ENCODE peak calls at places on chromosomes 4 and X, in eight cellular contexts. Y is left lung; R is GM20000; C is RKO; I is stimulated activated CD8-positive, alpha-beta memory T cell treated with anti-CD3 and anti-CD28 coated beads, Interleukin-4, amount 100 ng/mL, for 4 hours; K is NCI-H446; N is T-helper 1 cell; V is putamen. G is an unnamed sample.

GRCh38 chr4:182604161-182604591 is 313.0 kb downstream of the DCTD start:
- DNase-seq in R (no peak), C (no peak), V (no peak), I (no peak), K (no peak), Y (no peak), N (no peak), G (no peak)

GRCh38 chr4:148444296-148445070 is 2.3 kb upstream of the NR3C2 start:
- DNase-seq in Y (peak; percentile 82), I (no peak), K (no peak), N (peak; percentile 32), V (peak; percentile 27), C (no peak), R (peak; percentile 52), G (peak; percentile 66)

GRCh38 chr4:142551513-142552280 is 294.4 kb downstream of the INPP4B start:
- DNase-seq in K (peak; percentile 39), N (no peak), Y (no peak), R (no peak), I (no peak), C (no peak), V (no peak), G (no peak)

GRCh38 chr4:74009307-74009706 is 10.8 kb upstream of the CXCL5 start:
- DNase-seq in Y (no peak), I (no peak), C (no peak), R (no peak), V (no peak), N (no peak), K (no peak), G (no peak)

GRCh38 chr4:958836-959337 is 14.5 kb downstream of the DGKQ start:
- DNase-seq in N (no peak), Y (no peak), I (no peak), R (no peak), K (no peak), C (no peak), V (no peak), G (no peak)

GRCh38 chr4:161929966-161930365 is 233.8 kb downstream of the FSTL5 start:
- DNase-seq in Y (no peak), C (no peak), R (no peak), V (peak; percentile 41), K (no peak), I (no peak), N (no peak), G (no peak)

GRCh38 chrX:33211356-33212254 is at the start of gene DMD:
- DNase-seq in C (peak; percentile 48), Y (no peak), N (no peak), V (peak; percentile 63), I (no peak), K (no peak), R (no peak), G (peak; percentile 40)

GRCh38 chr4:186068581-186069402 is at the start of gene TLR3:
- DNase-seq in N (no peak), C (peak; percentile 43), V (no peak), Y (no peak), R (no peak), K (no peak), I (no peak), G (no peak)

GRCh38 chr4:95394733-95395306 is 154.0 kb downstream of the UNC5C start:
- DNase-seq in K (no peak), R (no peak), Y (no peak), N (no peak), V (no peak), I (no peak), C (no peak), G (no peak)

GRCh38 chr4:16663722-16664121 is 234.7 kb downstream of the LDB2 start:
- DNase-seq in C (no peak), I (no peak), V (no peak), K (no peak), R (no peak), Y (no peak), N (no peak), G (no peak)

GRCh38 chrX:11611965-11612364 is 53.8 kb downstream of the ARHGAP6 start:
- DNase-seq in V (no peak), N (no peak), I (no peak), C (no peak), Y (no peak), R (no peak), K (no peak), G (no peak)

GRCh38 chr4:89382439-89382838 is 74.8 kb upstream of the GPRIN3 start:
- DNase-seq in Y (no peak), N (no peak), I (no peak), R (no peak), C (no peak), K (no peak), V (no peak), G (no peak)

GRCh38 chr4:125368684-125369083 is 53.9 kb downstream of the FAT4 start:
- DNase-seq in I (no peak), V (no peak), K (peak; percentile 90), Y (no peak), N (no peak), R (no peak), C (no peak), G (no peak)

GRCh38 chrX:125651426-125651825 is 331.8 kb downstream of the TEX13C start:
- DNase-seq in V (no peak), C (no peak), R (no peak), Y (no peak), K (no peak), N (no peak), I (no peak), G (no peak)

GRCh38 chr4:173525118-173526033 is 4.7 kb downstream of the HAND2 start:
- DNase-seq in V (no peak), Y (peak; percentile 77), K (no peak), C (no peak), N (no peak), R (no peak), I (no peak), G (peak; percentile 60)

GRCh38 chrX:151982217-151982616 is 7.7 kb upstream of the GABRE start:
- DNase-seq in N (no peak), R (no peak), C (no peak), Y (no peak), V (no peak), K (no peak), I (no peak), G (no peak)

GRCh38 chrX:31445542-31445941 is 373.7 kb upstream of the FTHL17 start:
- DNase-seq in C (no peak), N (no peak), Y (no peak), I (no peak), K (no peak), R (no peak), V (no peak), G (no peak)

GRCh38 chr4:8506006-8506372 is 65.4 kb downstream of the TRMT44 start:
- DNase-seq in Y (no peak), N (no peak), I (no peak), V (no peak), R (no peak), K (no peak), C (no peak), G (no peak)

GRCh38 chr4:118154643-118155042 is 120.4 kb downstream of the NDST3 start:
- DNase-seq in K (no peak), N (no peak), R (no peak), Y (no peak), C (no peak), V (no peak), I (no peak), G (no peak)

GRCh38 chr4:165610679-165611551 is 232.1 kb downstream of the CPE start:
- DNase-seq in N (no peak), Y (no peak), I (no peak), C (no peak), K (no peak), V (no peak), R (no peak), G (no peak)

GRCh38 chr4:108377021-108377420 is 208.3 kb upstream of the LEF1 start:
- DNase-seq in C (no peak), V (no peak), N (no peak), Y (no peak), R (no peak), I (no peak), K (no peak), G (no peak)

GRCh38 chr4:6889101-6889735 is 20.4 kb upstream of the TBC1D14 start:
- DNase-seq in Y (no peak), R (no peak), K (no peak), N (no peak), V (no peak), I (no peak), C (no peak), G (peak; percentile 52)

GRCh38 chr4:67103001-67103737 is 442.1 kb downstream of the CENPC start:
- DNase-seq in I (no peak), V (no peak), N (no peak), C (no peak), Y (no peak), K (no peak), R (no peak), G (no peak)

GRCh38 chr4:101229116-101229515 is 118.2 kb downstream of the PPP3CA start:
- DNase-seq in I (no peak), N (no peak), K (no peak), C (no peak), V (no peak), Y (no peak), R (no peak), G (no peak)

GRCh38 chr4:98092833-98093439 is 50.3 kb downstream of the STPG2 start:
- DNase-seq in V (no peak), Y (no peak), R (no peak), I (no peak), N (no peak), K (peak; percentile 10), C (peak; percentile 51), G (no peak)

GRCh38 chr4:77493829-77494551 is 111.6 kb upstream of the CXCL13 start:
- DNase-seq in I (no peak), R (no peak), K (no peak), N (no peak), Y (no peak), V (no peak), C (no peak), G (no peak)

GRCh38 chr4:20878806-20879205 is 178.5 kb downstream of the PACRGL start:
- DNase-seq in Y (no peak), K (no peak), N (no peak), I (no peak), R (no peak), C (no peak), V (no peak), G (no peak)

GRCh38 chrX:16573781-16574180 is 76.2 kb upstream of the S100G start:
- DNase-seq in C (no peak), R (no peak), N (no peak), I (no peak), Y (no peak), K (no peak), V (no peak), G (no peak)

GRCh38 chrX:47179928-47180255 is 13.7 kb upstream of the UBA1 start:
- DNase-seq in R (no peak), Y (no peak), N (no peak), C (no peak), I (no peak), V (no peak), K (no peak), G (no peak)

GRCh38 chr4:22014222-22014741 is 65.7 kb upstream of the KCNIP4 start:
- DNase-seq in V (no peak), N (no peak), C (no peak), Y (no peak), R (no peak), K (no peak), I (no peak), G (no peak)

G was measured in left ventricle myocardium superior.